ENCODE peak calls at places on chromosomes 3 and 15, in six cellular contexts. H, R, S, C, P and U are unnamed samples. For H3K9me3, the result is how much of the 10 kb centered on the place peaks cover.

GRCh38 chr3:50237133-50237651 is 1.2 kb downstream of the GNAI2 start:
- DNase-seq in H (peak), R (no peak), S (peak), C (peak), P (no peak), U (peak)

GRCh38 chr15:37995461-37996347 is 61.3 kb downstream of the TMCO5A start:
- DNase-seq in H (peak), R (no peak), S (peak), C (peak), P (peak), U (peak)

GRCh38 chr3:44918581-44918980 is 44.2 kb downstream of the TGM4 start:
- DNase-seq in H (no peak), R (no peak), S (no peak), C (no peak), P (no peak), U (no peak)

GRCh38 chr15:70025413-70026296 is 72.1 kb downstream of the TLE3 start:
- DNase-seq in H (no peak), R (no peak), S (no peak), C (peak), P (no peak), U (no peak)

GRCh38 chr15:69718445-69718844 is 265.8 kb downstream of the RPLP1 start:
- DNase-seq in H (no peak), R (no peak), S (no peak), C (no peak), P (no peak), U (no peak)

GRCh38 chr3:15653326-15653725 is 51.8 kb downstream of the BTD start:
- DNase-seq in H (no peak), R (no peak), S (no peak), C (no peak), P (no peak), U (no peak)

GRCh38 chr15:66401130-66402021 is 14.7 kb downstream of the MAP2K1 start:
- DNase-seq in H (no peak), R (no peak), S (no peak), C (no peak), P (no peak), U (no peak)

GRCh38 chr15:60476713-60477112 is 2.2 kb downstream of the ICE2 start:
- DNase-seq in H (no peak), R (no peak), S (peak), C (no peak), P (no peak), U (no peak)

GRCh38 chr15:42152921-42153680 is 3.3 kb downstream of the PLA2G4F start:
- DNase-seq in H (no peak), R (no peak), S (no peak), C (no peak), P (no peak), U (no peak)

GRCh38 chr15:85504739-85505676 is 124.6 kb downstream of the AKAP13 start:
- DNase-seq in H (peak), R (no peak), S (peak), C (peak), P (peak), U (peak)

GRCh38 chr3:23495507-23495906 is 292.4 kb downstream of the UBE2E2 start:
- DNase-seq in H (peak), R (no peak), S (no peak), C (no peak), P (no peak), U (no peak)

GRCh38 chr3:57935539-57935938 is 72.7 kb upstream of the FLNB start:
- DNase-seq in H (no peak), R (no peak), S (no peak), C (no peak), P (no peak), U (no peak)

GRCh38 chr3:173977747-173978146 is 580.2 kb downstream of the NLGN1 start:
- DNase-seq in H (no peak), R (no peak), S (peak), C (no peak), P (no peak), U (no peak)

GRCh38 chr3:100103558-100104441 is 10.5 kb downstream of the FILIP1L start:
- DNase-seq in H (no peak), R (no peak), S (peak), C (peak), P (peak), U (no peak)

GRCh38 chr3:128324911-128325592 is 141.6 kb downstream of the DNAJB8 start:
- DNase-seq in H (no peak), R (peak), S (no peak), C (no peak), P (no peak), U (no peak)

GRCh38 chr3:197736010-197736490 is 654 bp downstream of the RUBCN start:
- DNase-seq in H (no peak), R (no peak), S (peak), C (peak), P (no peak), U (peak)

GRCh38 chr3:180855364-180855763 is 57.1 kb upstream of the FXR1 start:
- DNase-seq in H (peak), R (no peak), S (no peak), C (peak), P (no peak), U (peak)

GRCh38 chr3:21435871-21436270 is 315.1 kb downstream of the ZNF385D start:
- DNase-seq in H (peak), R (no peak), S (no peak), C (no peak), P (peak), U (no peak)

GRCh38 chr3:101167341-101167740 is 153.0 kb downstream of the IMPG2 start:
- DNase-seq in H (no peak), R (no peak), S (no peak), C (peak), P (no peak), U (no peak)

GRCh38 chr15:42786978-42787377 is 50.0 kb upstream of the CDAN1 start:
- DNase-seq in H (no peak), R (no peak), S (no peak), C (no peak), P (no peak), U (no peak)

GRCh38 chr3:109115451-109115850 is 2.5 kb downstream of the MORC1 start:
- DNase-seq in H (no peak), R (no peak), S (peak), C (no peak), P (no peak), U (no peak)

GRCh38 chr15:101795455-101795854 is 7.9 kb upstream of the OR4F6 start:
- DNase-seq in H (peak), R (no peak), S (peak), C (no peak), P (peak), U (no peak)

DNA sequence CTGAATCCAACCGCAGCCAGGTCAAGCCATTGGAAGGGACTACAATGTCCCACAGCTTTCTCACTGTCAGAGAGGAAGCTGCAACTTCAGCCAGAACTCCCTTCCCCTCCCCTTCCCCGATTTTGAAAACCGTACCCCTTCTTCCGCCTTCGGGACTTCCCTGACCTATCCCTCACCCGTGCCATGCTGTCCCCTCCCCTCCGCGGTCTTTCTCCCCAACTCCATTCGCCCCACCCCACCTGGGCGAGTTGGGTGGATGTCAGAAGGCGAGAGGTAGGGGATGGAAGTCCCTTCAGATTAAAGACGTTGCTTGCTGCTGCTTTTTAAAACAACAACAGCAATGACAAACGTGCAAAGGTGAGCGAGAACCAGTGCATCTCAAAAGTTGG is 723 bp downstream of the CPNE4 start:
- DNase-seq in H (no peak), R (no peak), S (no peak), C (no peak), P (no peak), U (no peak)
- H3K9me3 ChIP-seq in H (under half), R (under half), S (under half), C (under half), P (under half), U (under half)

GRCh38 chr15:20368974-20369373 is 172.6 kb downstream of the GOLGA6L6 start:
- DNase-seq in H (no peak), R (no peak), S (no peak), C (no peak), P (no peak), U (no peak)
- H3K9me3 ChIP-seq in H (under half), R (under half), S (under half), C (under half), P (under half), U (half or more)

GRCh38 chr15:29140475-29141172 is 129.0 kb downstream of the NSMCE3 start:
- DNase-seq in H (no peak), R (no peak), S (no peak), C (no peak), P (no peak), U (no peak)
- H3K9me3 ChIP-seq in H (under half), R (under half), S (under half), C (under half), P (under half), U (under half)

GRCh38 chr3:147410126-147410517 is 957 bp downstream of the ZIC1 start:
- DNase-seq in H (no peak), R (no peak), S (no peak), C (peak), P (no peak), U (no peak)

GRCh38 chr3:147407107-147407494 is 758 bp upstream of the ZIC4 start:
- DNase-seq in H (no peak), R (no peak), S (no peak), C (no peak), P (no peak), U (no peak)

GRCh38 chr3:147409143-147410121 is at the start of gene ZIC1:
- DNase-seq in H (no peak), R (no peak), S (no peak), C (peak), P (no peak), U (no peak)

GRCh38 chr3:147407495-147408179 is 1.3 kb upstream of the ZIC4 start:
- DNase-seq in H (no peak), R (no peak), S (no peak), C (no peak), P (no peak), U (no peak)

DNA sequence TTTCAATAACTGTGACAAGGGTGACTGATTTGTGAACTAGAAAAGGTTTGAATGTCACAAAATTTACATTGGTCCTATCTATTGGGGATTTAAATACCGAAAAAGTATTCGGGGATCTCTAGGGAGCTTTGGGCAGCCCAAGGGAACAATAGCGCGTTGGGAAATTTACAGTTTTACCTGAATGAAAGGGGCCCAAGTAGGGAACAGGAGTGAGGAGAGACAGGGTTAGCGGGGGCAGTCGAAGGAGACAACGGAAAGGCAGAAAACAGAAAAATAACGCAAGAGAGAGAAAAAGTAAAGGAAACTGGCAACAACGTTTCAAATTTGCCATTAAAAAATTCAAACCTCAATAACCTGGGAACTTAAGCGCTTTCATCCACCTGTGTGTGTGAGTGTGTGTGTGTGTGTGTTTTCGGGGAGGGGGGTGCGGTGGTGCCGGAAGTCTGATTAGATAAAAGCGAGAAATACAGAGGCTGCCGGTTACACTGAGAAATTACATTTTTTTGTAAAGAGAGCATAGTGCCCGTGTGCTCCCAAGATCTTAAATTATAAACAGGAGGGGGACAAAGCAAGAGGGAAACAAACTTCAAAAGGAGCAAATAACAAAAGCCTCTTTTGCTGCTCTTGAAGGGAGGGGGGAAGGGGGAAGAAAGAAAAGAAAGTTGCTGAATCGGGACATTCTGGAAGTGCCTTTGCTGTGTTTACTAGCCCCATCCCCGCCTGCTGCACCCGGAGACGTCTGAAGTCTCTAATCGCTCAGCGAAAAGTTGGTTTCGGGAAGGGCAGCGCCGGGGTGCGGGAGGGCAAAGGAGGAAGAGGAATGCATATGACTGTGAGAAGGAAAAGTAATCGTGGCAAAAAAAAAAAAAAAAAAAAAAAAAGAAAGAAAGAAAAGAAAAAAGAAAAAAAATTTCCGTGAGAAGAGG is 722 bp upstream of the ZIC1 start:
- DNase-seq in H (no peak), R (no peak), S (no peak), C (no peak), P (no peak), U (no peak)
- H3K9me3 ChIP-seq in H (under half), R (under half), S (under half), C (under half), P (under half), U (under half)

GRCh38 chr15:25243800-25244097 is 195.1 kb downstream of the UBE3A start:
- DNase-seq in H (no peak), R (no peak), S (no peak), C (no peak), P (no peak), U (no peak)

GRCh38 chr15:25246641-25247417 is 192.0 kb downstream of the UBE3A start:
- DNase-seq in H (no peak), R (peak), S (no peak), C (no peak), P (no peak), U (no peak)

GRCh38 chr15:25245801-25246622 is 192.8 kb downstream of the UBE3A start:
- DNase-seq in H (no peak), R (peak), S (no peak), C (no peak), P (no peak), U (no peak)

GRCh38 chr15:25242957-25243799 is 195.6 kb downstream of the UBE3A start:
- DNase-seq in H (no peak), R (peak), S (no peak), C (no peak), P (no peak), U (no peak)

GRCh38 chr15:25244731-25245585 is 193.9 kb downstream of the UBE3A start:
- DNase-seq in H (no peak), R (no peak), S (no peak), C (no peak), P (no peak), U (no peak)
- H3K9me3 ChIP-seq in H (under half), R (under half), S (under half), C (under half), P (half or more), U (under half)

GRCh38 chr3:119428538-119428937 is 34.9 kb downstream of the TMEM39A start:
- DNase-seq in H (no peak), R (no peak), S (no peak), C (peak), P (no peak), U (no peak)

DNA sequence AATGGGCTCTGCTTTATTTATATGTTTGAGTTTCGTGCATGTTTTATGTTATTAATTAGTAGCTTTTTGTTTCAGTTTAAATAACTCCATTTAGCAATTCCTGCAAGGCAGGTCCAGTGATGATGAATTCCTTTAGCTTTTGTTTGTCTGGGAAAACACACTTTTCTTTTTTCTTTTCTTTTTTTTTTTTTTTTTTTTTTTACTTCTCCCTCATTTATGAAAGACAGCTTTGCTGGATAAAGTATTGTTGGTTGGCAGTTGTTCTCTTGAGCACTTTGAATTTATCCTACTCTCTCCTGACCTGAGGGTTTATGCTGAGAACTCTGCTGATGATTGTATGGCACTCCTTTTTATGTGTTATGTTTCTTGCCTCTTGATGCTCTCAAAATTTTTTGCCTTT is 35.7 kb downstream of the TMEM39A start:
- DNase-seq in H (no peak), R (no peak), S (no peak), C (peak), P (no peak), U (no peak)
- H3K9me3 ChIP-seq in H (under half), R (under half), S (half or more), C (under half), P (under half), U (half or more)

GRCh38 chr15:72231066-72231846 is at the start of gene PKM:
- DNase-seq in H (peak), R (peak), S (peak), C (peak), P (peak), U (peak)
- H3K9me3 ChIP-seq in H (under half), R (under half), S (under half), C (under half), P (under half), U (under half)

DNA sequence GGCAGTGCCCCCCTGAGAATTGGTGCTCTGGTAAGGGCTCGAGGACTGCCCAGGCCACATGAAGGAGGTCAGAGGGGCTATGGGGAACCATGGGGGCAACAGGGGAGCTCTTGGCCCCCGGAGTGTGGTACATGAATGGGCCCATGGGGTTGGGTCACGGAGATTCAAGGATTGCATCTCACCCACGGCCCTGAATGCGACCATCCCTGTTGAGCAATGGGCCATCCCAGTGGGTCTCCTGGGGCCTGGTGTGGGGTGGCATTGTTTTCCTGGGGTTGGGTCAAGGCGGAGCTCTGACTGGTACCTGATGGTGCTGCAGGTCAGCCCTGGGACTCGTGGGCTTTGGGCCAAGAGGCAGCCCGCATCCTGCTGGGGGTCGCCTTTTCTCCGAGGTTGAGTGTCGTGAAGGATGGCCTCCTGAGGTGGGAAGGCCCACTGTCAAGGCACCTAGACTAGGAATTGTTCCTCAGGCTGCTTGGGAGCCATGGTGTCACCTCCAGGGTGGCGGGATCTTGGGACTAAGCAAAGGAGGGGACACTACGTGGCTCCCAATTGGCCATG is 198.3 kb downstream of the UBE3A start:
- DNase-seq in H (no peak), R (peak), S (no peak), C (no peak), P (no peak), U (no peak)
- H3K9me3 ChIP-seq in H (under half), R (under half), S (under half), C (under half), P (half or more), U (under half)

GRCh38 chr15:25067725-25068309 is 113.0 kb downstream of the SNRPN start:
- DNase-seq in H (no peak), R (peak), S (no peak), C (no peak), P (no peak), U (no peak)

GRCh38 chr15:25066708-25067107 is 111.9 kb downstream of the SNRPN start:
- DNase-seq in H (no peak), R (peak), S (no peak), C (no peak), P (no peak), U (no peak)

GRCh38 chr15:25065876-25066275 is 111.1 kb downstream of the SNRPN start:
- DNase-seq in H (no peak), R (peak), S (no peak), C (no peak), P (no peak), U (no peak)

GRCh38 chr15:25062551-25063430 is 108.0 kb downstream of the SNRPN start:
- DNase-seq in H (no peak), R (peak), S (no peak), C (no peak), P (no peak), U (no peak)

GRCh38 chr15:25065286-25065685 is 110.5 kb downstream of the SNRPN start:
- DNase-seq in H (no peak), R (peak), S (no peak), C (no peak), P (no peak), U (no peak)
- H3K9me3 ChIP-seq in H (half or more), R (half or more), S (half or more), C (under half), P (half or more), U (half or more)